ENCODE peak calls at places on chromosomes 6 and 20, in four cellular contexts. One of them, this sample, is unnamed.

GRCh38 chr20:48384147-48384818 is 443.5 kb downstream of the PREX1 start:
- DNase-seq in gastrocnemius medialis: no peak
- DNase-seq in NB4: peak
- DNase-seq in thyroid gland: no peak
- DNase-seq in this sample: no peak

GRCh38 chr6:37556884-37557644 is 57.4 kb upstream of the CCDC167 start:
- DNase-seq in gastrocnemius medialis: no peak
- DNase-seq in NB4: no peak
- DNase-seq in thyroid gland: no peak
- DNase-seq in this sample: no peak

GRCh38 chr6:30075987-30076311 is 380 bp upstream of the RNF39 start:
- DNase-seq in gastrocnemius medialis: no peak
- DNase-seq in NB4: no peak
- DNase-seq in thyroid gland: peak
- DNase-seq in this sample: peak

GRCh38 chr6:45504947-45505346 is 127.2 kb upstream of the SUPT3H start:
- DNase-seq in gastrocnemius medialis: peak
- DNase-seq in NB4: no peak
- DNase-seq in thyroid gland: peak
- DNase-seq in this sample: no peak

GRCh38 chr6:44021628-44022295 is 105.5 kb downstream of the MRPL14 start:
- DNase-seq in gastrocnemius medialis: no peak
- DNase-seq in NB4: no peak
- DNase-seq in thyroid gland: no peak
- DNase-seq in this sample: peak

GRCh38 chr6:36643967-36644366 is 34.5 kb upstream of the CDKN1A start:
- DNase-seq in gastrocnemius medialis: no peak
- DNase-seq in NB4: peak
- DNase-seq in thyroid gland: no peak
- DNase-seq in this sample: no peak

GRCh38 chr6:17207281-17207680 is 73.9 kb upstream of the RBM24 start:
- DNase-seq in gastrocnemius medialis: peak
- DNase-seq in NB4: no peak
- DNase-seq in thyroid gland: no peak
- DNase-seq in this sample: no peak

GRCh38 chr6:149723262-149723661 is 5.4 kb upstream of the LATS1 start:
- DNase-seq in gastrocnemius medialis: no peak
- DNase-seq in NB4: no peak
- DNase-seq in thyroid gland: no peak
- DNase-seq in this sample: no peak

GRCh38 chr20:11323821-11324220 is 593.9 kb upstream of the BTBD3 start:
- DNase-seq in gastrocnemius medialis: no peak
- DNase-seq in NB4: no peak
- DNase-seq in thyroid gland: no peak
- DNase-seq in this sample: no peak

GRCh38 chr20:41003143-41003932 is 25.3 kb upstream of the TOP1 start:
- DNase-seq in gastrocnemius medialis: peak
- DNase-seq in NB4: peak
- DNase-seq in thyroid gland: peak
- DNase-seq in this sample: peak

GRCh38 chr20:46823271-46823747 is 71.3 kb upstream of the EYA2 start:
- DNase-seq in gastrocnemius medialis: no peak
- DNase-seq in NB4: no peak
- DNase-seq in thyroid gland: peak
- DNase-seq in this sample: no peak

GRCh38 chr6:29926081-29926794 is 16.1 kb upstream of the HLA-A start:
- DNase-seq in gastrocnemius medialis: peak
- DNase-seq in NB4: no peak
- DNase-seq in thyroid gland: no peak
- DNase-seq in this sample: peak

GRCh38 chr20:50312002-50312681 is 121.5 kb downstream of the CEBPB start:
- DNase-seq in gastrocnemius medialis: no peak
- DNase-seq in NB4: no peak
- DNase-seq in thyroid gland: no peak
- DNase-seq in this sample: peak

GRCh38 chr6:48883116-48883515 is 579.9 kb downstream of the MMUT start:
- DNase-seq in gastrocnemius medialis: no peak
- DNase-seq in NB4: no peak
- DNase-seq in thyroid gland: no peak
- DNase-seq in this sample: no peak

GRCh38 chr6:141401168-141401567 is 731.6 kb upstream of the GJE1 start:
- DNase-seq in gastrocnemius medialis: no peak
- DNase-seq in NB4: no peak
- DNase-seq in thyroid gland: no peak
- DNase-seq in this sample: peak

GRCh38 chr20:58718729-58719128 is 26.1 kb downstream of the NPEPL1 start:
- DNase-seq in gastrocnemius medialis: no peak
- DNase-seq in NB4: peak
- DNase-seq in thyroid gland: no peak
- DNase-seq in this sample: no peak

GRCh38 chr20:50575869-50576720 is 65.9 kb downstream of the PTPN1 start:
- DNase-seq in gastrocnemius medialis: peak
- DNase-seq in NB4: peak
- DNase-seq in thyroid gland: peak
- DNase-seq in this sample: no peak

GRCh38 chr6:121515615-121516265 is 80.3 kb downstream of the GJA1 start:
- DNase-seq in gastrocnemius medialis: no peak
- DNase-seq in NB4: no peak
- DNase-seq in thyroid gland: no peak
- DNase-seq in this sample: no peak

GRCh38 chr6:2275892-2276242 is 30.5 kb upstream of the GMDS start:
- DNase-seq in gastrocnemius medialis: no peak
- DNase-seq in NB4: no peak
- DNase-seq in thyroid gland: no peak
- DNase-seq in this sample: no peak

GRCh38 chr6:53673138-53673801 is 7.7 kb upstream of the KLHL31 start:
- DNase-seq in gastrocnemius medialis: no peak
- DNase-seq in NB4: peak
- DNase-seq in thyroid gland: peak
- DNase-seq in this sample: no peak

GRCh38 chr6:156461647-156462046 is 315.5 kb upstream of the ARID1B start:
- DNase-seq in gastrocnemius medialis: no peak
- DNase-seq in NB4: no peak
- DNase-seq in thyroid gland: no peak
- DNase-seq in this sample: no peak

GRCh38 chr20:52592567-52592966 is 379.6 kb upstream of the TSHZ2 start:
- DNase-seq in gastrocnemius medialis: no peak
- DNase-seq in NB4: no peak
- DNase-seq in thyroid gland: no peak
- DNase-seq in this sample: no peak

GRCh38 chr6:41477572-41477971 is 68.6 kb upstream of the FOXP4 start:
- DNase-seq in gastrocnemius medialis: no peak
- DNase-seq in NB4: no peak
- DNase-seq in thyroid gland: peak
- DNase-seq in this sample: no peak

GRCh38 chr20:7841291-7841966 is 98.8 kb downstream of the HAO1 start:
- DNase-seq in gastrocnemius medialis: no peak
- DNase-seq in NB4: no peak
- DNase-seq in thyroid gland: no peak
- DNase-seq in this sample: no peak

GRCh38 chr20:22055981-22056380 is 350.5 kb downstream of the PAX1 start:
- DNase-seq in gastrocnemius medialis: no peak
- DNase-seq in NB4: no peak
- DNase-seq in thyroid gland: no peak
- DNase-seq in this sample: no peak

GRCh38 chr6:166757226-166758135 is 130.4 kb upstream of the RPS6KA2 start:
- DNase-seq in gastrocnemius medialis: no peak
- DNase-seq in NB4: no peak
- DNase-seq in thyroid gland: peak
- DNase-seq in this sample: no peak

GRCh38 chr6:147207851-147208754 is 3.9 kb downstream of the STXBP5 start:
- DNase-seq in gastrocnemius medialis: no peak
- DNase-seq in NB4: no peak
- DNase-seq in thyroid gland: no peak
- DNase-seq in this sample: no peak

GRCh38 chr6:43770417-43771209 is 602 bp downstream of the VEGFA start:
- DNase-seq in gastrocnemius medialis: peak
- DNase-seq in NB4: peak
- DNase-seq in thyroid gland: peak
- DNase-seq in this sample: peak

GRCh38 chr6:88840806-88841539 is 122.4 kb downstream of the RNGTT start:
- DNase-seq in gastrocnemius medialis: no peak
- DNase-seq in NB4: no peak
- DNase-seq in thyroid gland: no peak
- DNase-seq in this sample: no peak

GRCh38 chr20:11496382-11496781 is 421.3 kb upstream of the BTBD3 start:
- DNase-seq in gastrocnemius medialis: no peak
- DNase-seq in NB4: no peak
- DNase-seq in thyroid gland: peak
- DNase-seq in this sample: no peak

GRCh38 chr6:141475269-141475668 is 657.5 kb upstream of the GJE1 start:
- DNase-seq in gastrocnemius medialis: no peak
- DNase-seq in NB4: no peak
- DNase-seq in thyroid gland: no peak
- DNase-seq in this sample: no peak

GRCh38 chr20:2798814-2799213 is 1.6 kb downstream of the CPXM1 start:
- DNase-seq in gastrocnemius medialis: no peak
- DNase-seq in NB4: peak
- DNase-seq in thyroid gland: no peak
- DNase-seq in this sample: no peak

GRCh38 chr20:46791722-46792416 is 82.4 kb downstream of the SLC2A10 start:
- DNase-seq in gastrocnemius medialis: no peak
- DNase-seq in NB4: no peak
- DNase-seq in thyroid gland: no peak
- DNase-seq in this sample: no peak

GRCh38 chr6:24004062-24004461 is 122.0 kb upstream of the NRSN1 start:
- DNase-seq in gastrocnemius medialis: peak
- DNase-seq in NB4: no peak
- DNase-seq in thyroid gland: no peak
- DNase-seq in this sample: no peak

GRCh38 chr6:150857062-150857905 is 8.2 kb upstream of the MTHFD1L start:
- DNase-seq in gastrocnemius medialis: no peak
- DNase-seq in NB4: no peak
- DNase-seq in thyroid gland: peak
- DNase-seq in this sample: no peak

GRCh38 chr20:3808141-3808479 is 12.0 kb downstream of the CDC25B start:
- DNase-seq in gastrocnemius medialis: peak
- DNase-seq in NB4: no peak
- DNase-seq in thyroid gland: peak
- DNase-seq in this sample: peak

GRCh38 chr6:42148058-42148457 is 5.6 kb upstream of the C6orf132 start:
- DNase-seq in gastrocnemius medialis: no peak
- DNase-seq in NB4: no peak
- DNase-seq in thyroid gland: no peak
- DNase-seq in this sample: no peak

GRCh38 chr20:24165336-24166126 is 177.0 kb upstream of the GGTLC1 start:
- DNase-seq in gastrocnemius medialis: no peak
- DNase-seq in NB4: no peak
- DNase-seq in thyroid gland: no peak
- DNase-seq in this sample: no peak

GRCh38 chr6:85250586-85251216 is 199.2 kb upstream of the NT5E start:
- DNase-seq in gastrocnemius medialis: no peak
- DNase-seq in NB4: no peak
- DNase-seq in thyroid gland: no peak
- DNase-seq in this sample: peak

GRCh38 chr6:10949579-10950490 is 63.0 kb downstream of the SYCP2L start:
- DNase-seq in gastrocnemius medialis: no peak
- DNase-seq in NB4: no peak
- DNase-seq in thyroid gland: no peak
- DNase-seq in this sample: no peak

GRCh38 chr6:10956776-10957175 is 69.9 kb downstream of the SYCP2L start:
- DNase-seq in gastrocnemius medialis: no peak
- DNase-seq in NB4: no peak
- DNase-seq in thyroid gland: no peak
- DNase-seq in this sample: no peak

GRCh38 chr6:10954590-10955010 is 67.7 kb downstream of the SYCP2L start:
- DNase-seq in gastrocnemius medialis: peak
- DNase-seq in NB4: peak
- DNase-seq in thyroid gland: peak
- DNase-seq in this sample: peak

GRCh38 chr6:10947966-10948365 is 61.1 kb downstream of the SYCP2L start:
- DNase-seq in gastrocnemius medialis: no peak
- DNase-seq in NB4: no peak
- DNase-seq in thyroid gland: no peak
- DNase-seq in this sample: no peak

GRCh38 chr6:10951675-10952282 is 64.9 kb downstream of the SYCP2L start:
- DNase-seq in gastrocnemius medialis: no peak
- DNase-seq in NB4: peak
- DNase-seq in thyroid gland: no peak
- DNase-seq in this sample: no peak
- TF ChIP-seq CTCF in gastrocnemius medialis: no peak
- TF ChIP-seq CTCF in NB4: peak
- TF ChIP-seq CTCF in thyroid gland: no peak
- TF ChIP-seq CTCF in this sample: no peak

GRCh38 chr6:31734703-31735500 is 1.4 kb downstream of the CLIC1 start:
- DNase-seq in gastrocnemius medialis: peak
- DNase-seq in NB4: peak
- DNase-seq in thyroid gland: peak
- DNase-seq in this sample: peak
- TF ChIP-seq POLR2A in gastrocnemius medialis: peak
- TF ChIP-seq POLR2A in NB4: peak
- TF ChIP-seq POLR2A in thyroid gland: no peak
- TF ChIP-seq POLR2A in this sample: no peak

DNA sequence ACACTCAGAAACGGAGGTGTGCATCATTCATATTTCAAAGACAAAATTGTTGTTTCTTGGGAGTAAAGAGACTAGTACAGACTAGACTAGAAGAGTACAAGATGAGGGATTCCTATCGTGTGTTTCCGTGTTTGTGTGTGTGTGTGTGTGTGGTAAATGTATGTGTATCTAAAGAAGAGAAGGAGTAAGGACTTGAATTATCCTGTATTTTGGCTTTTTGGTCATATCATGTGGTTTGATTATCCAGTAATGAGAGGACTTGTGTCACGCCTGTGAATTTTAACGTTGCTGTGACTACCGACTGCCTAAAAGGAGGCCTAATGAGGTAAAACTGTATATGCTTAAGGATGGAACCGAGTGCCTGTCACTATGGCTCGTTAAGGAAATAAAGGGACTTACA is 44.4 kb upstream of the MAP7 start:
- DNase-seq in gastrocnemius medialis: no peak
- DNase-seq in NB4: no peak
- DNase-seq in thyroid gland: no peak
- DNase-seq in this sample: no peak
- H3K4me3 ChIP-seq in gastrocnemius medialis: no peak
- H3K4me3 ChIP-seq in NB4: no peak
- H3K4me3 ChIP-seq in thyroid gland: no peak
- H3K4me3 ChIP-seq in this sample: no peak

GRCh38 chr6:160367798-160368547 is 19.8 kb downstream of the SLC22A3 start:
- DNase-seq in gastrocnemius medialis: no peak
- DNase-seq in NB4: no peak
- DNase-seq in thyroid gland: no peak
- DNase-seq in this sample: no peak
- TF ChIP-seq CTCF in gastrocnemius medialis: no peak
- TF ChIP-seq CTCF in NB4: no peak
- TF ChIP-seq CTCF in thyroid gland: no peak
- TF ChIP-seq CTCF in this sample: no peak